ENCODE peak calls at places on chromosome 20, in seven cellular contexts. K is uterus, A is heart right ventricle, D is BJ, V is endodermal cell, U is aorta, L is left lung. Q is an unnamed sample.
A peak's percentile ranks its signal among the peaks of the same experiment; 100 is the strongest.

GRCh38 chr20:825710-826421 is 7.6 kb upstream of the FAM110A start:
- DNase-seq in K (no peak), A (no peak), D (no peak), V (no peak), U (no peak), L (no peak), Q (no peak)

GRCh38 chr20:11234181-11234969 is 560.6 kb upstream of the JAG1 start:
- DNase-seq in K (no peak), A (no peak), D (no peak), V (no peak), U (no peak), L (no peak), Q (no peak)

GRCh38 chr20:8805737-8806442 is 263.0 kb upstream of the PLCB4 start:
- DNase-seq in K (no peak), A (no peak), D (no peak), V (no peak), U (no peak), L (no peak), Q (peak; percentile 12)

GRCh38 chr20:51622004-51622874 is 79.7 kb upstream of the NFATC2 start:
- DNase-seq in K (no peak), A (no peak), D (no peak), V (no peak), U (no peak), L (no peak), Q (no peak)

GRCh38 chr20:61673152-61673551 is 392.5 kb downstream of the TAF4 start:
- DNase-seq in K (no peak), A (no peak), D (no peak), V (no peak), U (no peak), L (no peak), Q (peak; percentile 65)

GRCh38 chr20:21706345-21707195 is 1.1 kb downstream of the PAX1 start:
- DNase-seq in K (no peak), A (no peak), D (no peak), V (peak; percentile 75), U (no peak), L (no peak), Q (no peak)

GRCh38 chr20:51138576-51138975 is 115.7 kb upstream of the KCNG1 start:
- DNase-seq in K (no peak), A (no peak), D (no peak), V (no peak), U (no peak), L (no peak), Q (no peak)

GRCh38 chr20:13068336-13068735 is 59.6 kb downstream of the SPTLC3 start:
- DNase-seq in K (no peak), A (no peak), D (no peak), V (no peak), U (no peak), L (no peak), Q (no peak)

GRCh38 chr20:61026731-61027130 is 225.3 kb upstream of the CDH4 start:
- DNase-seq in K (no peak), A (no peak), D (no peak), V (no peak), U (no peak), L (no peak), Q (no peak)

GRCh38 chr20:14723614-14724013 is 386.2 kb upstream of the FLRT3 start:
- DNase-seq in K (no peak), A (no peak), D (no peak), V (no peak), U (no peak), L (no peak), Q (no peak)

GRCh38 chr20:9214676-9215075 is 145.8 kb downstream of the PLCB4 start:
- DNase-seq in K (no peak), A (no peak), D (peak; percentile 84), V (no peak), U (no peak), L (no peak), Q (no peak)

GRCh38 chr20:56808732-56809131 is 179.6 kb downstream of the TFAP2C start:
- DNase-seq in K (no peak), A (no peak), D (no peak), V (no peak), U (no peak), L (no peak), Q (no peak)

GRCh38 chr20:24149881-24150307 is 161.3 kb upstream of the GGTLC1 start:
- DNase-seq in K (no peak), A (peak; percentile 12), D (no peak), V (peak; percentile 91), U (no peak), L (no peak), Q (peak; percentile 16)

GRCh38 chr20:10579942-10580341 is 93.9 kb downstream of the JAG1 start:
- DNase-seq in K (no peak), A (no peak), D (no peak), V (no peak), U (no peak), L (no peak), Q (no peak)

GRCh38 chr20:50728981-50729874 is 2.2 kb upstream of the PARD6B start:
- DNase-seq in K (no peak), A (no peak), D (no peak), V (peak; percentile 41), U (no peak), L (no peak), Q (no peak)

GRCh38 chr20:667351-668034 is 8.1 kb downstream of the SCRT2 start:
- DNase-seq in K (no peak), A (peak; percentile 67), D (no peak), V (peak; percentile 92), U (peak; percentile 70), L (peak; percentile 59), Q (peak; percentile 61)

GRCh38 chr20:51326241-51326819 is 216.2 kb downstream of the NFATC2 start:
- DNase-seq in K (peak; percentile 24), A (no peak), D (no peak), V (peak; percentile 92), U (no peak), L (no peak), Q (peak; percentile 42)

GRCh38 chr20:59173938-59174496 is 10.4 kb downstream of the ZNF831 start:
- DNase-seq in K (no peak), A (no peak), D (no peak), V (peak; percentile 44), U (no peak), L (no peak), Q (no peak)

GRCh38 chr20:37968726-37969401 is 64.4 kb downstream of the TTI1 start:
- DNase-seq in K (no peak), A (no peak), D (no peak), V (peak; percentile 78), U (no peak), L (no peak), Q (peak; percentile 94)

GRCh38 chr20:44917399-44917798 is 7.5 kb downstream of the PABPC1L start:
- DNase-seq in K (no peak), A (no peak), D (no peak), V (no peak), U (no peak), L (no peak), Q (no peak)

GRCh38 chr20:44916586-44916985 is 6.7 kb downstream of the PABPC1L start:
- DNase-seq in K (no peak), A (no peak), D (no peak), V (peak; percentile 69), U (no peak), L (no peak), Q (no peak)

GRCh38 chr20:44918342-44918741 is 8.5 kb downstream of the PABPC1L start:
- DNase-seq in K (no peak), A (no peak), D (no peak), V (no peak), U (no peak), L (no peak), Q (no peak)

GRCh38 chr20:44912189-44912588 is 2.3 kb downstream of the PABPC1L start:
- DNase-seq in K (no peak), A (no peak), D (no peak), V (no peak), U (no peak), L (no peak), Q (no peak)

DNA sequence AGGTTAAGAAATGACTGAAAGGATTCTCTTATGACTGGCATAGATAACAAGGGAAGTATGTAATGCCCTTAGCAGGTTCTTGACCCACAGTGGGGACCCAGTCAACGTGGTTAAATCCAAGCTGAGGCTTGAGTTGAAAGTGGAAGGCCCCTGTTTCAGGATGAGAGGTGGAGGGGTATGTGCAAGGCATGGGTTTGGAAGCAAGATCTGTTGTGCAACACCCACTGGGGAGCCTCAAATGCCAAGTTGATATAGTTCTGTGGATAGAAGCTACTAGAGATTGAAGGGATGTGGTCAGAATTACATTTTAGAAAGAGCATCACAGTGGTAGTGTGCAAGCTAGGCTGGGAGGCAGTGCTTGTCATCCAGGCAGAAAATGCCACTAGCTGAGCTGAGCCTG is 5.1 kb downstream of the PABPC1L start:
- DNase-seq in K (no peak), A (no peak), D (no peak), V (no peak), U (no peak), L (no peak), Q (no peak)
- H3K36me3 ChIP-seq in K (no peaks in the 10 kb centered on the region), A (peaks cover 31% of the 10 kb centered on the region), D (peaks cover 11% of the 10 kb centered on the region), V (peaks cover 65% of the 10 kb centered on the region), U (peaks cover 2% of the 10 kb centered on the region), L (no peaks in the 10 kb centered on the region), Q (peaks cover 12% of the 10 kb centered on the region)

GRCh38 chr20:63932606-63933160 is 23.5 kb downstream of the UCKL1 start:
- DNase-seq in K (no peak), A (no peak), D (no peak), V (peak; percentile 53), U (no peak), L (no peak), Q (no peak)

GRCh38 chr20:63933646-63934045 is 22.6 kb downstream of the UCKL1 start:
- DNase-seq in K (peak; percentile 21), A (no peak), D (no peak), V (no peak), U (no peak), L (no peak), Q (no peak)

GRCh38 chr20:63931735-63932134 is 24.5 kb downstream of the UCKL1 start:
- DNase-seq in K (no peak), A (no peak), D (no peak), V (no peak), U (no peak), L (no peak), Q (no peak)

GRCh38 chr20:63929071-63929470 is 27.1 kb downstream of the UCKL1 start:
- DNase-seq in K (no peak), A (no peak), D (no peak), V (no peak), U (no peak), L (no peak), Q (no peak)

GRCh38 chr20:63930971-63931553 is 25.2 kb downstream of the UCKL1 start:
- DNase-seq in K (no peak), A (peak; percentile 72), D (no peak), V (no peak), U (no peak), L (no peak), Q (no peak)
- H3K36me3 ChIP-seq in K (no peaks in the 10 kb centered on the region), A (peaks cover 98% of the 10 kb centered on the region), D (peaks cover 40% of the 10 kb centered on the region), V (peaks cover 56% of the 10 kb centered on the region), U (no peaks in the 10 kb centered on the region), L (no peaks in the 10 kb centered on the region), Q (peaks cover 83% of the 10 kb centered on the region)

DNA sequence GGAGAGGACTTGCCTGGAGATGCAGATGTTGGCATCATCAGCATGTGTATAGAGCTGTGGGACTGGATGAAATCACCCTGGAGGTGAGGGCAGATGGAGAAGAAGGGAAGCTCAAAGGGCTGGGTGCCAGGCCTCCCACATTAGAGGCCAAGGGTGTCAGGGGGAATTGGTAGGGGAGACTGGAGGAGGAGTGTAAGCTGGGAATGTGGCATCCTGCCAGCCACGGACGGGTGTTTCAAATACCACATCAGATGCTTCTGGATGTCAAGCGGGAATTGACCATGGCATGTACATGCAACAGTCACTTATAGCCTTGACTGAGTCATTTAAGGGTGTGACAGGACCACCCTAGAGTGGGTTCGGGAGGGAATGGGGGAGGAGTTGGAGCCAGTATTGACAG is 9.6 kb downstream of the ERGIC3 start:
- DNase-seq in K (no peak), A (no peak), D (no peak), V (no peak), U (peak; percentile 23), L (no peak), Q (peak; percentile 31)
- H3K36me3 ChIP-seq in K (no peaks in the 10 kb centered on the region), A (peaks cover 100% of the 10 kb centered on the region), D (peaks cover 31% of the 10 kb centered on the region), V (peaks cover 68% of the 10 kb centered on the region), U (no peaks in the 10 kb centered on the region), L (no peaks in the 10 kb centered on the region), Q (peaks cover 67% of the 10 kb centered on the region)

GRCh38 chr20:45330476-45330875 is 17.7 kb downstream of the SDC4 start:
- DNase-seq in K (no peak), A (no peak), D (no peak), V (no peak), U (no peak), L (no peak), Q (no peak)
- H3K36me3 ChIP-seq in K (no peaks in the 10 kb centered on the region), A (peaks cover 91% of the 10 kb centered on the region), D (peaks cover 50% of the 10 kb centered on the region), V (peaks cover 80% of the 10 kb centered on the region), U (no peaks in the 10 kb centered on the region), L (no peaks in the 10 kb centered on the region), Q (peaks cover 21% of the 10 kb centered on the region)